ENCODE peak calls at places on chromosome 15, in seven cellular contexts. S, O, C, R, E, I and V are unnamed samples.

GRCh38 chr15:97981758-97982157 is 21.3 kb downstream of the ARRDC4 start:
- DNase-seq in S (no peak), O (no peak), C (no peak), R (no peak), E (no peak), I (no peak), V (no peak)

GRCh38 chr15:70833897-70834765 is 19.8 kb downstream of the LARP6 start:
- DNase-seq in S (peak; percentile 78), O (peak; percentile 65), C (no peak), R (no peak), E (no peak), I (no peak), V (no peak)

GRCh38 chr15:51203797-51204196 is 109.1 kb upstream of the TNFAIP8L3 start:
- DNase-seq in S (no peak), O (no peak), C (no peak), R (no peak), E (no peak), I (no peak), V (no peak)

GRCh38 chr15:49815506-49815905 is 194.7 kb downstream of the DTWD1 start:
- DNase-seq in S (no peak), O (no peak), C (no peak), R (no peak), E (no peak), I (no peak), V (no peak)

GRCh38 chr15:78129098-78130011 is 1.9 kb downstream of the CIB2 start:
- DNase-seq in S (no peak), O (no peak), C (no peak), R (no peak), E (no peak), I (peak; percentile 42), V (no peak)

GRCh38 chr15:63050737-63051700 is 8.5 kb downstream of the TPM1 start:
- DNase-seq in S (peak; percentile 80), O (peak; percentile 84), C (no peak), R (no peak), E (no peak), I (no peak), V (no peak)

GRCh38 chr15:57565326-57565725 is 26.4 kb upstream of the MYZAP start:
- DNase-seq in S (no peak), O (peak; percentile 51), C (no peak), R (peak; percentile 7), E (no peak), I (no peak), V (no peak)

GRCh38 chr15:60701261-60702019 is 222.5 kb upstream of the ICE2 start:
- DNase-seq in S (no peak), O (no peak), C (no peak), R (no peak), E (no peak), I (no peak), V (no peak)

GRCh38 chr15:58545307-58546065 is 113.7 kb downstream of the LIPC start:
- DNase-seq in S (peak; percentile 19), O (no peak), C (peak; percentile 56), R (no peak), E (no peak), I (no peak), V (no peak)

GRCh38 chr15:25136119-25136518 is 181.3 kb downstream of the SNRPN start:
- DNase-seq in S (no peak), O (peak; percentile 29), C (no peak), R (no peak), E (no peak), I (no peak), V (peak; percentile 26)

GRCh38 chr15:76664411-76664810 is 240.7 kb downstream of the SCAPER start:
- DNase-seq in S (no peak), O (no peak), C (no peak), R (no peak), E (no peak), I (no peak), V (no peak)

GRCh38 chr15:39783244-39783820 is 691 bp upstream of the FSIP1 start:
- DNase-seq in S (no peak), O (no peak), C (no peak), R (no peak), E (no peak), I (no peak), V (no peak)

GRCh38 chr15:64149424-64150235 is 1.9 kb upstream of the SNX22 start:
- DNase-seq in S (no peak), O (peak; percentile 45), C (no peak), R (no peak), E (no peak), I (peak; percentile 51), V (peak; percentile 41)

GRCh38 chr15:92869263-92869940 is 30.7 kb upstream of the CHD2 start:
- DNase-seq in S (peak; percentile 76), O (no peak), C (no peak), R (no peak), E (no peak), I (no peak), V (no peak)

GRCh38 chr15:56031836-56032235 is 38.4 kb upstream of the NEDD4 start:
- DNase-seq in S (no peak), O (no peak), C (no peak), R (no peak), E (no peak), I (no peak), V (no peak)